ENCODE peak calls at places on chromosome 9, in six cellular contexts. V, W, G, Z, U and E are unnamed samples.

GRCh38 chr9:83722726-83723495 is 15.2 kb upstream of the UBQLN1 start:
- DNase-seq in V (no peak), W (no peak), G (no peak), Z (no peak), U (no peak), E (no peak)

GRCh38 chr9:131734165-131734610 is 5.7 kb downstream of the RAPGEF1 start:
- DNase-seq in V (no peak), W (peak), G (peak), Z (no peak), U (no peak), E (no peak)

GRCh38 chr9:4987996-4988421 is 2.9 kb downstream of the JAK2 start:
- DNase-seq in V (no peak), W (peak), G (peak), Z (peak), U (no peak), E (peak)

GRCh38 chr9:18189876-18190670 is 283.9 kb upstream of the ADAMTSL1 start:
- DNase-seq in V (no peak), W (no peak), G (no peak), Z (no peak), U (no peak), E (no peak)

GRCh38 chr9:116152390-116152789 is 1.2 kb upstream of the PAPPA start:
- DNase-seq in V (no peak), W (no peak), G (peak), Z (no peak), U (no peak), E (no peak)

GRCh38 chr9:75918154-75918553 is 27.7 kb downstream of the PCSK5 start:
- DNase-seq in V (no peak), W (no peak), G (no peak), Z (no peak), U (no peak), E (no peak)

GRCh38 chr9:134669556-134669955 is 28.0 kb downstream of the COL5A1 start:
- DNase-seq in V (no peak), W (no peak), G (peak), Z (no peak), U (no peak), E (no peak)

GRCh38 chr9:27482709-27483108 is 41.4 kb upstream of the IFNK start:
- DNase-seq in V (no peak), W (no peak), G (no peak), Z (no peak), U (no peak), E (no peak)

GRCh38 chr9:79946718-79947117 is 375.0 kb downstream of the TLE4 start:
- DNase-seq in V (no peak), W (no peak), G (peak), Z (no peak), U (no peak), E (no peak)

GRCh38 chr9:91071185-91071990 is 269.8 kb downstream of the SYK start:
- DNase-seq in V (no peak), W (no peak), G (peak), Z (no peak), U (no peak), E (no peak)

GRCh38 chr9:32665101-32665500 is 29.6 kb upstream of the TAF1L start:
- DNase-seq in V (no peak), W (no peak), G (peak), Z (no peak), U (no peak), E (no peak)